ENCODE peak calls at places on chromosomes 11 and 22, in five cellular contexts. Q is nephron progenitor cell, U is posterior vena cava, Y is epithelial cell of esophagus, T is Calu3. Z is an unnamed sample.

GRCh38 chr11:46064221-46064620 is 57.0 kb downstream of the PHF21A start:
- DNase-seq in U (no peak), Q (no peak), Y (peak), T (no peak), Z (no peak)

GRCh38 chr11:6546735-6547134 is 49.7 kb downstream of the DNHD1 start:
- DNase-seq in T (no peak), U (no peak), Q (no peak), Y (no peak), Z (no peak)

GRCh38 chr11:67027943-67028542 is 5.1 kb downstream of the SYT12 start:
- DNase-seq in Y (peak), U (no peak), Q (no peak), T (no peak), Z (no peak)

GRCh38 chr11:19683141-19683805 is 29.4 kb upstream of the NAV2 start:
- DNase-seq in U (peak), T (no peak), Q (no peak), Y (no peak), Z (no peak)

GRCh38 chr11:79173615-79174014 is 267.2 kb downstream of the TENM4 start:
- DNase-seq in U (no peak), Q (no peak), T (no peak), Y (peak), Z (no peak)

GRCh38 chr11:2440646-2441045 is 3.7 kb downstream of the TRPM5 start:
- DNase-seq in Y (no peak), T (no peak), Q (no peak), U (peak), Z (no peak)

GRCh38 chr11:114315749-114316368 is 19.7 kb downstream of the NNMT start:
- DNase-seq in T (no peak), Q (no peak), U (no peak), Y (peak), Z (no peak)

GRCh38 chr11:62709262-62710000 is 2.0 kb downstream of the GNG3 start:
- DNase-seq in Q (peak), U (peak), T (peak), Y (peak), Z (peak)

GRCh38 chr11:326842-327580 is 6.4 kb upstream of the IFITM3 start:
- DNase-seq in Y (no peak), Q (no peak), U (peak), T (no peak), Z (no peak)

GRCh38 chr11:127931811-127932210 is 655.5 kb downstream of the ETS1 start:
- DNase-seq in T (no peak), U (no peak), Y (no peak), Q (no peak), Z (no peak)

GRCh38 chr22:28670691-28671261 is 8.9 kb downstream of the TTC28 start:
- DNase-seq in Y (no peak), Q (no peak), U (no peak), T (no peak), Z (no peak)

GRCh38 chr11:125335101-125335500 is 161.0 kb downstream of the FEZ1 start:
- DNase-seq in Y (no peak), U (peak), Q (no peak), T (no peak), Z (no peak)

GRCh38 chr11:22341582-22341919 is 3.4 kb downstream of the SLC17A6 start:
- DNase-seq in Q (no peak), T (no peak), Y (no peak), U (no peak), Z (no peak)

GRCh38 chr11:67369801-67370284 is 3.6 kb downstream of the CLCF1 start:
- DNase-seq in Y (no peak), U (no peak), T (no peak), Q (no peak), Z (no peak)

GRCh38 chr11:61281581-61282250 is 13.4 kb downstream of the VWCE start:
- DNase-seq in Y (peak), T (peak), Q (peak), U (no peak), Z (peak)

GRCh38 chr22:23074451-23074850 is 4.1 kb downstream of the GNAZ start:
- DNase-seq in U (peak), Y (no peak), Q (no peak), T (no peak), Z (no peak)

GRCh38 chr11:61477734-61478148 is 30.8 kb upstream of the LRRC10B start:
- DNase-seq in Q (peak), T (peak), Y (peak), U (peak), Z (peak)

GRCh38 chr22:27124336-27125023 is 467.1 kb downstream of the MIAT start:
- DNase-seq in T (no peak), Y (no peak), U (peak), Q (no peak), Z (peak)

GRCh38 chr11:1341928-1342524 is 32.6 kb upstream of the TOLLIP start:
- DNase-seq in U (no peak), Y (no peak), T (no peak), Q (no peak), Z (no peak)

GRCh38 chr22:44616882-44617655 is 84.9 kb upstream of the PRR5 start:
- DNase-seq in U (no peak), Y (no peak), T (no peak), Q (no peak), Z (no peak)

GRCh38 chr11:18236664-18237356 is at the start of gene SAA4:
- DNase-seq in Y (peak), T (no peak), U (no peak), Q (no peak), Z (no peak)

GRCh38 chr11:65572356-65573043 is at the start of gene FAM89B:
- DNase-seq in Q (peak), Y (peak), T (peak), U (peak), Z (peak)